ENCODE peak calls at places on chromosomes 12 and 14, in eight cellular contexts. P is activated T-helper 1 cell treated with Interleukin-2 at 50 U/mL for 16 hours, M is tibial nerve, L is NB4, T is RWPE1, S is NCI-H1694, F is ELR, D is GM12865. B is an unnamed sample.

GRCh38 chr12:99067171-99067785 is 422.2 kb downstream of the APAF1 start:
- DNase-seq in P (no peak), M (no peak), L (no peak), T (no peak), S (no peak), F (no peak), D (no peak), B (no peak)

GRCh38 chr12:68414988-68415387 is 82.8 kb upstream of the MDM1 start:
- DNase-seq in P (no peak), M (no peak), L (no peak), T (no peak), S (no peak), F (no peak), D (peak), B (no peak)

GRCh38 chr12:10965511-10965910 is 21.2 kb downstream of the TAS2R50 start:
- DNase-seq in P (no peak), M (no peak), L (no peak), T (no peak), S (no peak), F (no peak), D (no peak), B (no peak)

GRCh38 chr14:39368261-39368959 is 63.8 kb downstream of the FBXO33 start:
- DNase-seq in P (no peak), M (no peak), L (peak), T (peak), S (peak), F (peak), D (peak), B (peak)

GRCh38 chr14:29846339-29847129 is 81.1 kb downstream of the PRKD1 start:
- DNase-seq in P (no peak), M (no peak), L (no peak), T (no peak), S (no peak), F (peak), D (no peak), B (no peak)

GRCh38 chr12:3672113-3672509 is 80.8 kb downstream of the CRACR2A start:
- DNase-seq in P (no peak), M (no peak), L (no peak), T (no peak), S (no peak), F (no peak), D (no peak), B (no peak)

GRCh38 chr12:96986883-96987523 is 79.9 kb downstream of the NEDD1 start:
- DNase-seq in P (no peak), M (no peak), L (peak), T (peak), S (peak), F (peak), D (peak), B (peak)

GRCh38 chr12:27589419-27589818 is 65.4 kb downstream of the PPFIBP1 start:
- DNase-seq in P (no peak), M (no peak), L (no peak), T (peak), S (no peak), F (no peak), D (no peak), B (no peak)

GRCh38 chr12:55730447-55730820 is 1.6 kb upstream of the CD63 start:
- DNase-seq in P (no peak), M (no peak), L (no peak), T (no peak), S (no peak), F (no peak), D (peak), B (no peak)

GRCh38 chr14:94685681-94686485 is 73.7 kb downstream of the SERPINA3 start:
- DNase-seq in P (no peak), M (no peak), L (no peak), T (no peak), S (no peak), F (no peak), D (no peak), B (no peak)

GRCh38 chr14:22552001-22552826 is 36.8 kb downstream of the DAD1 start:
- DNase-seq in P (no peak), M (no peak), L (no peak), T (no peak), S (no peak), F (no peak), D (no peak), B (no peak)

GRCh38 chr12:2168808-2169207 is 116.0 kb downstream of the CACNA1C start:
- DNase-seq in P (no peak), M (no peak), L (no peak), T (peak), S (no peak), F (peak), D (no peak), B (no peak)

GRCh38 chr14:65750906-65751305 is 338.4 kb downstream of the FUT8 start:
- DNase-seq in P (no peak), M (no peak), L (no peak), T (no peak), S (no peak), F (no peak), D (no peak), B (no peak)

GRCh38 chr12:104187446-104188155 is 28.0 kb upstream of the TXNRD1 start:
- DNase-seq in P (no peak), M (no peak), L (no peak), T (no peak), S (no peak), F (no peak), D (no peak), B (no peak)